ENCODE peak calls at places on chromosome 19, in nine cellular contexts. B, Q, X, U, O, T, M, W and H are unnamed samples.
A peak's percentile ranks its signal among the peaks of the same experiment; 100 is the strongest.

GRCh38 chr19:56974554-56975207 is 134.2 kb upstream of the PEG3 start:
- DNase-seq in B (no peak), Q (no peak), X (no peak), U (no peak), O (no peak), T (no peak), M (no peak), W (no peak), H (no peak)

GRCh38 chr19:6480843-6481415 is 658 bp downstream of the DENND1C start:
- DNase-seq in B (no peak), Q (no peak), X (no peak), U (no peak), O (no peak), T (no peak), M (no peak), W (no peak), H (no peak)

GRCh38 chr19:8575467-8575997 is 1.7 kb downstream of the MYO1F start:
- DNase-seq in B (no peak), Q (no peak), X (no peak), U (no peak), O (no peak), T (no peak), M (peak; percentile 35), W (no peak), H (no peak)

GRCh38 chr19:46904114-46905060 is 43.6 kb downstream of the ARHGAP35 start:
- DNase-seq in B (no peak), Q (no peak), X (peak; percentile 51), U (no peak), O (no peak), T (no peak), M (peak; percentile 71), W (peak; percentile 53), H (no peak)

GRCh38 chr19:47418595-47419036 is 711 bp downstream of the MEIS3 start:
- DNase-seq in B (no peak), Q (no peak), X (no peak), U (no peak), O (no peak), T (no peak), M (no peak), W (no peak), H (no peak)

GRCh38 chr19:7980168-7980567 is 25.3 kb downstream of the ELAVL1 start:
- DNase-seq in B (no peak), Q (no peak), X (no peak), U (no peak), O (no peak), T (no peak), M (no peak), W (no peak), H (no peak)

GRCh38 chr19:43478323-43478722 is 12.9 kb upstream of the LYPD3 start:
- DNase-seq in B (no peak), Q (no peak), X (no peak), U (no peak), O (no peak), T (no peak), M (no peak), W (no peak), H (no peak)

GRCh38 chr19:16789238-16789637 is 40.0 kb upstream of the SIN3B start:
- DNase-seq in B (no peak), Q (no peak), X (no peak), U (no peak), O (no peak), T (no peak), M (no peak), W (no peak), H (no peak)

GRCh38 chr19:36973021-36973843 is 57.1 kb downstream of the ZNF568 start:
- DNase-seq in B (peak; percentile 72), Q (peak; percentile 51), X (peak; percentile 88), U (no peak), O (peak; percentile 78), T (peak; percentile 95), M (peak; percentile 50), W (peak; percentile 78), H (peak; percentile 84)

GRCh38 chr19:30490760-30491159 is 118.6 kb downstream of the ZNF536 start:
- DNase-seq in B (no peak), Q (no peak), X (no peak), U (no peak), O (no peak), T (no peak), M (no peak), W (no peak), H (no peak)

GRCh38 chr19:8665468-8666213 is 33.0 kb downstream of the ACTL9 start:
- DNase-seq in B (no peak), Q (no peak), X (no peak), U (no peak), O (no peak), T (no peak), M (no peak), W (no peak), H (no peak)

GRCh38 chr19:17933414-17934129 is 757 bp downstream of the CCDC124 start:
- DNase-seq in B (no peak), Q (no peak), X (no peak), U (no peak), O (no peak), T (no peak), M (peak; percentile 42), W (no peak), H (no peak)

GRCh38 chr19:1027953-1028902 is 1.8 kb downstream of the CNN2 start:
- DNase-seq in B (peak; percentile 81), Q (no peak), X (peak; percentile 76), U (peak; percentile 43), O (peak; percentile 80), T (no peak), M (peak; percentile 95), W (peak; percentile 88), H (peak; percentile 81)
- TF ChIP-seq POLR2A in B (no peak), Q (no peak), X (no peak), U (peak; percentile 15), O (peak; percentile 25), T (no peak), M (no peak), W (no peak), H (peak; percentile 27)

DNA sequence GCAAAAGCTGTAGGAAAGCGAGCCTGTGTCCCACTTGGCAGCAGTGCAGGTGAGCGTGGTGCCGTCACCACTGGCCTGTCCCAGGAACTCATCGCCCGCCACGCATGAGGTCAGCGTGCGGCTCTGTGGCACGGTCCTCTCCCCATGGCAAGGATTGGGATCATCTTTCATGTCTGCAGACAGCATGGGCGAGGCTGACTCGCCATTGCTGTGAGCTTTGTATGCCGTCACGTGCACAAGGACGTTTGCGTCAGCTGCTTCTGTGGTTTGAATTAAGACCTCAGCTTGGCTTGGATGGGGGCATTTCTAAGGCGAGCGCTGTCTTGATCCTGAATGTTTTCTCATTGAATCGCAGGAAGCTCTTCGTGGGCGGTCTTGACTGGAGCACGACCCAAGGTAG is 9.8 kb downstream of the DAZAP1 start:
- DNase-seq in B (no peak), Q (no peak), X (no peak), U (no peak), O (no peak), T (no peak), M (peak; percentile 64), W (no peak), H (no peak)
- H3K27ac ChIP-seq in B (peak overlapping the region; percentile 95), Q (peak overlapping the region; percentile 87), X (no peak overlapping the region), U (no peak overlapping the region), O (peak overlapping the region; percentile 82), T (peak overlapping the region; percentile 21), M (peak overlapping the region; percentile 8), W (peak overlapping the region; percentile 92), H (no peak overlapping the region)

DNA sequence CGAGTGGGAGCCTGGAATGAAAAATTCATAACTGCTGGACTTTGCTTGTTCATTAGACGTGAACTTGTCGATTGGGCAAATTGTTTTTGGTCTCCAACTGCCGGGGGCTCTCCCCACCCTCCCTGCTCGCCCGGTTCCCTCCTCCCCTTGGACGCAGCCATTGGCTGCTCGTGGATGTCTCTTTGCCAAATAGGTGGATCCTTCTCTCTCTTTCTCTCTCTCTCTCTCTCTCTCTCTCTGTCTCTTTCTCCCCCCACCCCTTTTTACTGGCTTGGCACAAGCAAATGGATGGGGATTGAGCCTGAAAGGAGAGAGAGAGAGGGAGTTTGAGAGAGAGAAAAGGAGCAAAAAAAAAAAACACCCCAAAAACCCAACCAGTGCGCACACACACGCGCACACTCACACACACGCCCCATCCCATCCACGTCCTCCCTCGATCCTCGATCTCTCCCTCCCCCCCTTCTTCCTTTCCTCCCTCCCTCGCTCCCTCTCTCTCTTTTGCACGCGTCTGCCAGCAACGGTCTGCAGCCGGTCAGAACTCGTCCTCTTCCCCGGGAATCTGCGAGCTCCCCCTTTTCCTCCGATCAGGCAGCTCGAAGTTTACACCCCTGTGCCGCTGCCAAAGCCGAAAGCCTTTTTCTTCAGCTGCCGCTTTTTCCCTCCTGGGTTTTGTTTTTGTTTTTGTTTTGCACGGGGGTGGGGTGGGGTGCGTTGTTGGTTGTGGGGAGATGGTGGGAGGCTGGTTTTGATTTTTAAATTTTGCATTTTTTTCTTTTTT is 27.8 kb downstream of the NFIX start:
- DNase-seq in B (peak; percentile 93), Q (peak; percentile 73), X (peak; percentile 88), U (peak; percentile 25), O (peak; percentile 68), T (peak; percentile 95), M (peak; percentile 95), W (peak; percentile 93), H (peak; percentile 71)
- H3K4me1 ChIP-seq in B (peaks cover 27% of the 10 kb centered on the region), Q (no peaks in the 10 kb centered on the region), X (peaks cover 75% of the 10 kb centered on the region), U (peaks cover 19% of the 10 kb centered on the region), O (peaks cover 93% of the 10 kb centered on the region), T (peaks cover 99% of the 10 kb centered on the region), M (peaks cover 45% of the 10 kb centered on the region), W (peaks cover 98% of the 10 kb centered on the region), H (no peaks in the 10 kb centered on the region)

DNA sequence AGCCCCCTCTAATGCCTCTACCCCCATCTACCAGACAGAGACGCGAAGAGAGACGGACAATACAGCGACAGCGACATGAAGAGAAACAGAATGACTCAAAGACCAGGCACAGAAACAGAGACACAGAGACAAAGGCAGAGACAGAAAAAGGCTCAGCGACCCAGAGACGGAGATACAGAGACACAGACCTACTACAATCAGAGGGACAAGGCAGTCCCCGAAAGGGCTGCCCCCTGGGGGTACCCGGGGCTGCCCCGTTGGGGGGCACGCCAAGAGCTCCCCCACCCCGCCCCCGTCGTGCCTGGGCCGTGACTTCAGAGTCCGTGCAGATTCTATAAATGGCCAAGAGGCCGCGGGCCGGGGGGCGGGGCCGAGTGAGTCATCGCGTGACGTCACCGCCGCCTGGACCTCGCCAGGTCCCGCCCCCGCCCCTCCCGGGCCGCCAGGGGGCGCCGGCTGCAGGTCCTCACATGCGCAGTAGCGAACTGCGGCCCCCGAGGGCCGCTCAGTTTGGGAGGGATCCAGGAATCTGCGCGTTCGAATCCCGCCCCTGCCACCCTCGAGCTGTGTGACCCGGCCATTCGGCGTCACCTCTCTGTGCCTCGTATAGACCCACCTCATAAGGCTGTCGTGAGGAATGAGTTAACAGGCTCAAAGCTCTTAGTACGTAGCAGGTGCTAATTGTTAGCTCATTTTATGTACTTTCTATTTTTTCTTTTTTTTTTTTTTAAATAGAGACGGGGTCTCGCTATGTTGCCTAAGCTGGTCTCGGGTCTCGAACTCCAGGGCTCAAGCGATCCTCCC is 2.7 kb upstream of the CNN1 start:
- DNase-seq in B (peak; percentile 90), Q (peak; percentile 83), X (peak; percentile 92), U (peak; percentile 67), O (peak; percentile 91), T (peak; percentile 97), M (peak; percentile 88), W (peak; percentile 89), H (peak; percentile 95)
- TF ChIP-seq POLR2A in B (no peak), Q (no peak), X (peak; percentile 62), U (no peak), O (no peak), T (peak; percentile 61), M (peak; percentile 40), W (no peak), H (no peak)